ENCODE peak calls at places on chromosomes 12 and 14, in seven cellular contexts. K is CD8-positive, alpha-beta memory T cell; J is iPS DF 6.9; T is foreskin fibroblast; Y is endodermal cell; O is CD8-positive, alpha-beta T cell; X is mammary epithelial cell. W is an unnamed sample.

GRCh38 chr12:53047221-53048032 is 2.4 kb upstream of the TNS2 start:
- DNase-seq in K (peak), J (no peak), T (peak), Y (peak), O (peak), X (no peak), W (peak)

GRCh38 chr12:6118891-6119568 is 5.4 kb downstream of the VWF start:
- DNase-seq in K (no peak), J (no peak), T (no peak), Y (peak), O (no peak), X (no peak), W (no peak)

GRCh38 chr12:32027684-32028355 is 68.6 kb downstream of the RESF1 start:
- DNase-seq in K (no peak), J (no peak), T (no peak), Y (no peak), O (no peak), X (no peak), W (no peak)

GRCh38 chr14:52692248-52692962 is 3.0 kb downstream of the ERO1A start:
- DNase-seq in K (no peak), J (no peak), T (peak), Y (no peak), O (peak), X (no peak), W (no peak)

GRCh38 chr12:51961834-51962233 is 10.3 kb downstream of the ACVR1B start:
- DNase-seq in K (no peak), J (no peak), T (no peak), Y (no peak), O (no peak), X (peak), W (no peak)

GRCh38 chr14:91149462-91149861 is 35.6 kb downstream of the DGLUCY start:
- DNase-seq in K (no peak), J (no peak), T (peak), Y (no peak), O (no peak), X (peak), W (peak)

GRCh38 chr12:116765271-116765670 is 27.2 kb downstream of the RNFT2 start:
- DNase-seq in K (no peak), J (no peak), T (peak), Y (no peak), O (no peak), X (no peak), W (no peak)

GRCh38 chr12:96522283-96522682 is 32.9 kb downstream of the CFAP54 start:
- DNase-seq in K (no peak), J (no peak), T (no peak), Y (peak), O (no peak), X (no peak), W (no peak)

GRCh38 chr12:102172436-102172835 is 25.2 kb downstream of the PMCH start:
- DNase-seq in K (no peak), J (no peak), T (peak), Y (no peak), O (no peak), X (no peak), W (peak)

GRCh38 chr12:103758310-103759089 is 82.5 kb downstream of the NT5DC3 start:
- DNase-seq in K (no peak), J (no peak), T (no peak), Y (peak), O (no peak), X (no peak), W (no peak)

GRCh38 chr14:101478096-101478495 is 83.2 kb upstream of the DIO3 start:
- DNase-seq in K (no peak), J (no peak), T (no peak), Y (peak), O (no peak), X (no peak), W (no peak)

GRCh38 chr12:26198742-26199141 is 3.4 kb downstream of the SSPN start:
- DNase-seq in K (no peak), J (no peak), T (peak), Y (no peak), O (no peak), X (peak), W (peak)

GRCh38 chr12:22082190-22082701 is 36.2 kb downstream of the CMAS start:
- DNase-seq in K (no peak), J (no peak), T (no peak), Y (peak), O (no peak), X (no peak), W (no peak)

GRCh38 chr14:68978550-68978911 is 571 bp downstream of the ACTN1 start:
- DNase-seq in K (no peak), J (no peak), T (peak), Y (peak), O (peak), X (peak), W (no peak)

GRCh38 chr14:69547701-69548348 is 26.8 kb downstream of the CCDC177 start:
- DNase-seq in K (no peak), J (no peak), T (peak), Y (peak), O (no peak), X (no peak), W (peak)

GRCh38 chr14:90398841-90399540 is 2.2 kb downstream of the CALM1 start:
- DNase-seq in K (no peak), J (no peak), T (no peak), Y (no peak), O (no peak), X (no peak), W (no peak)

GRCh38 chr14:89233184-89233583 is 183.8 kb downstream of the FOXN3 start:
- DNase-seq in K (no peak), J (no peak), T (no peak), Y (no peak), O (no peak), X (no peak), W (no peak)

GRCh38 chr14:98792171-98792570 is 479.8 kb downstream of the BCL11B start:
- DNase-seq in K (no peak), J (no peak), T (no peak), Y (no peak), O (no peak), X (no peak), W (no peak)

GRCh38 chr12:13981296-13981962 is at the start of gene GRIN2B:
- DNase-seq in K (no peak), J (no peak), T (no peak), Y (peak), O (no peak), X (no peak), W (no peak)

GRCh38 chr12:5521456-5522325 is 89.8 kb downstream of the NTF3 start:
- DNase-seq in K (no peak), J (no peak), T (no peak), Y (peak), O (no peak), X (no peak), W (no peak)

GRCh38 chr14:50070230-50070629 is 46.1 kb downstream of the VCPKMT start:
- DNase-seq in K (no peak), J (no peak), T (no peak), Y (no peak), O (no peak), X (no peak), W (no peak)
- H3K4me3 ChIP-seq in K (no peak), J (no peak), T (no peak), Y (no peak), O (no peak), X (no peak), W (no peak)

GRCh38 chr14:38404100-38404541 is 148.2 kb upstream of the CLEC14A start:
- DNase-seq in K (no peak), J (no peak), T (peak), Y (no peak), O (no peak), X (no peak), W (peak)

GRCh38 chr14:38400751-38401150 is 144.9 kb upstream of the CLEC14A start:
- DNase-seq in K (no peak), J (no peak), T (no peak), Y (no peak), O (no peak), X (no peak), W (no peak)

GRCh38 chr14:38405851-38406630 is 150.1 kb upstream of the CLEC14A start:
- DNase-seq in K (no peak), J (peak), T (peak), Y (peak), O (no peak), X (no peak), W (peak)

GRCh38 chr14:38409081-38409705 is 153.3 kb upstream of the CLEC14A start:
- DNase-seq in K (no peak), J (no peak), T (peak), Y (no peak), O (no peak), X (no peak), W (peak)

DNA sequence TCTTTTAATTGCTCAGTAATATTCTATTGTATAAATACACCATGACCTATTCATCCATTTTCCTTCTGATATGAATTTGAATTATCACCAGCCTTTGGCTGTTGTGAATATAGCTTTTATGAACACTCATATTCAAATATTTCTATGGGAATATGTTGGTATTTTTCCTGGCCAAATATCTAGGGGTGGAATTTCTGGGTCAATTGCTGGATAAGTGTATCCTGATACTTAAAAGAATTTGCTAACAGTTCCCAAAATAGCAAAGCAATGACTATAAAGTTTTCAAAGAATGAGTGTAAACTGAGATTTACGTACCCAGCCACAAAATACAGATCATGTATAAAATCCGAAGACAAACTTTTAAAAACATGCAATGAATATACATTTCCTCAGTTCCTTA is 148.7 kb upstream of the CLEC14A start:
- DNase-seq in K (no peak), J (no peak), T (peak), Y (no peak), O (no peak), X (no peak), W (peak)
- H3K4me3 ChIP-seq in K (no peak), J (no peak), T (no peak), Y (no peak), O (no peak), X (no peak), W (no peak)

GRCh38 chr12:113500662-113501435 is 29.2 kb upstream of the LHX5 start:
- DNase-seq in K (no peak), J (no peak), T (no peak), Y (peak), O (no peak), X (no peak), W (no peak)
- H3K4me3 ChIP-seq in K (no peak), J (no peak), T (no peak), Y (no peak), O (no peak), X (no peak), W (no peak)

DNA sequence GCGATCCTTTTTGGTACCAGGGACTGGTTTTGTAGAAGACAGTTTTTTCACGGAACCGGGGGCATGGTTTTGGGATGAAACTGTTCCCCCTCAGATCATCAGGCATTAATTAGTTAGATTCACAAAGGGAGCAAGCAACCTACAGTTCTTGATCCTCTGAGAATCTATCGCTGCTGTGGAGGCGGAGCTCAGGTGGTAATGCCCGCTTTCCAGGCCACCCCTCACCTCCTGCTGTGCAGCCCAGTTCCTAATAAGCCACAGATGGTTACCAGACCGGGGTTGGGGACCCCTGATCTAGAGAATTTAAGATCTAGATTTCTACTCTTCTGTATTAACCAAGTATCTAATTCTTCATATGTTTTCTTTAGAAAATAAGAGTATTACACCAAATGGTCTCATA is 4.8 kb downstream of the ARHGAP5 start:
- DNase-seq in K (no peak), J (no peak), T (no peak), Y (peak), O (no peak), X (no peak), W (no peak)
- H3K4me3 ChIP-seq in K (no peak), J (no peak), T (no peak), Y (no peak), O (no peak), X (no peak), W (no peak)

GRCh38 chr12:100163416-100164152 is 20.9 kb upstream of the BLTP3B start:
- DNase-seq in K (peak), J (peak), T (peak), Y (peak), O (peak), X (peak), W (peak)

GRCh38 chr12:100165356-100165755 is 22.7 kb upstream of the BLTP3B start:
- DNase-seq in K (no peak), J (no peak), T (no peak), Y (no peak), O (no peak), X (no peak), W (no peak)

GRCh38 chr12:100168562-100168961 is 25.9 kb upstream of the BLTP3B start:
- DNase-seq in K (no peak), J (no peak), T (no peak), Y (no peak), O (no peak), X (no peak), W (no peak)

GRCh38 chr12:100166232-100166631 is 23.6 kb upstream of the BLTP3B start:
- DNase-seq in K (no peak), J (no peak), T (no peak), Y (no peak), O (no peak), X (no peak), W (no peak)

GRCh38 chr12:100164153-100164704 is 21.6 kb upstream of the BLTP3B start:
- DNase-seq in K (no peak), J (no peak), T (no peak), Y (no peak), O (no peak), X (no peak), W (no peak)
- H3K4me3 ChIP-seq in K (no peak), J (no peak), T (peak), Y (peak), O (no peak), X (no peak), W (peak)

GRCh38 chr14:104723651-104724406 is at the start of gene ADSS1:
- DNase-seq in K (peak), J (no peak), T (peak), Y (peak), O (peak), X (peak), W (no peak)

GRCh38 chr14:104725772-104726548 is 1.9 kb downstream of the ADSS1 start:
- DNase-seq in K (no peak), J (no peak), T (no peak), Y (no peak), O (no peak), X (no peak), W (no peak)

GRCh38 chr14:104724407-104724980 is 465 bp downstream of the ADSS1 start:
- DNase-seq in K (peak), J (no peak), T (no peak), Y (no peak), O (peak), X (no peak), W (no peak)

GRCh38 chr14:104726600-104727451 is 2.8 kb downstream of the ADSS1 start:
- DNase-seq in K (no peak), J (no peak), T (no peak), Y (peak), O (no peak), X (no peak), W (no peak)

GRCh38 chr14:104724981-104725771 is 1.1 kb downstream of the ADSS1 start:
- DNase-seq in K (no peak), J (no peak), T (peak), Y (peak), O (no peak), X (no peak), W (peak)
- H3K4me3 ChIP-seq in K (no peak), J (peak), T (peak), Y (peak), O (no peak), X (no peak), W (peak)